ENCODE peak calls at places on chromosomes 13 and 19, in five cellular contexts. E is stimulated activated CD4-positive, alpha-beta T cell treated with anti-CD3 and anti-CD28 coated beads, TNF-alpha, amount 100 ng/mL, for 1 hour; N is CD8-positive, alpha-beta memory T cell; I is NCI-H69; X is neural crest cell. F is an unnamed sample.

GRCh38 chr13:84127597-84128128 is 245.4 kb upstream of the SLITRK1 start:
- DNase-seq in N (no peak), E (no peak), X (no peak), I (no peak), F (no peak)

GRCh38 chr13:35888327-35888940 is 242.7 kb downstream of the DCLK1 start:
- DNase-seq in X (no peak), I (peak; percentile 93), N (no peak), E (no peak), F (peak; percentile 55)

GRCh38 chr19:15469513-15470297 is 5.4 kb upstream of the RASAL3 start:
- DNase-seq in I (no peak), N (no peak), E (no peak), X (no peak), F (no peak)

GRCh38 chr19:17777840-17778620 is 16.9 kb upstream of the B3GNT3 start:
- DNase-seq in X (peak; percentile 50), N (no peak), E (no peak), I (peak; percentile 58), F (peak; percentile 85)

GRCh38 chr13:67080351-67080750 is 149.8 kb downstream of the PCDH9 start:
- DNase-seq in E (no peak), N (no peak), I (no peak), X (no peak), F (no peak)

GRCh38 chr13:67267136-67267535 is 37.0 kb upstream of the PCDH9 start:
- DNase-seq in N (no peak), X (no peak), I (no peak), E (no peak), F (no peak)

GRCh38 chr19:16285769-16286564 is 38.7 kb upstream of the KLF2 start:
- DNase-seq in I (peak; percentile 94), N (peak; percentile 38), X (no peak), E (no peak), F (no peak)

GRCh38 chr19:48329167-48329891 is 4.0 kb downstream of the EMP3 start:
- DNase-seq in X (no peak), E (no peak), I (peak; percentile 67), N (peak; percentile 46), F (no peak)

GRCh38 chr19:58434217-58434616 is 5.7 kb downstream of the ZNF132 start:
- DNase-seq in X (no peak), N (no peak), E (no peak), I (no peak), F (no peak)

GRCh38 chr19:46975918-46976782 is 43.5 kb upstream of the NPAS1 start:
- DNase-seq in X (no peak), N (no peak), E (no peak), I (peak; percentile 89), F (peak; percentile 53)

GRCh38 chr13:96575423-96576320 is 418.6 kb downstream of the OXGR1 start:
- DNase-seq in X (no peak), E (no peak), I (no peak), N (no peak), F (no peak)

GRCh38 chr19:2691951-2692350 is 10.5 kb downstream of the GNG7 start:
- DNase-seq in X (no peak), I (no peak), N (no peak), E (no peak), F (no peak)

GRCh38 chr13:51772781-51773180 is 31.2 kb downstream of the DHRS12 start:
- DNase-seq in E (no peak), N (no peak), X (no peak), I (no peak), F (no peak)

GRCh38 chr13:112957295-112957677 is 11.7 kb upstream of the MCF2L start:
- DNase-seq in I (no peak), E (no peak), N (no peak), X (no peak), F (no peak)

GRCh38 chr19:12237143-12237839 is 57.4 kb downstream of the ZNF44 start:
- DNase-seq in E (no peak), X (no peak), N (no peak), I (no peak), F (no peak)

GRCh38 chr13:69970521-69970920 is 137.1 kb upstream of the ATXN8OS start:
- DNase-seq in X (no peak), E (no peak), I (no peak), N (no peak), F (no peak)

GRCh38 chr19:6766357-6767080 is 716 bp downstream of the SH2D3A start:
- DNase-seq in X (no peak), E (no peak), I (no peak), N (no peak), F (no peak)

GRCh38 chr13:48304132-48304876 is 753 bp downstream of the RB1 start:
- DNase-seq in X (peak; percentile 9), E (no peak), I (peak; percentile 36), N (peak; percentile 52), F (peak; percentile 39)

GRCh38 chr13:109465151-109465550 is 321.2 kb downstream of the IRS2 start:
- DNase-seq in N (no peak), X (no peak), I (no peak), E (no peak), F (no peak)

GRCh38 chr19:55027472-55028337 is 10.4 kb downstream of the GP6 start:
- DNase-seq in I (peak; percentile 83), N (no peak), E (no peak), X (no peak), F (no peak)

GRCh38 chr13:44920013-44920412 is 69.3 kb downstream of the NUFIP1 start:
- DNase-seq in E (no peak), N (no peak), X (no peak), I (peak; percentile 5), F (no peak)

GRCh38 chr13:25977216-25977615 is 74.6 kb downstream of the SHISA2 start:
- DNase-seq in I (peak; percentile 28), N (no peak), X (no peak), E (no peak), F (no peak)

GRCh38 chr13:39353988-39354387 is 249.0 kb downstream of the LHFPL6 start:
- DNase-seq in N (no peak), X (no peak), I (no peak), E (no peak), F (no peak)

GRCh38 chr19:2240881-2241760 is 4.5 kb downstream of the SF3A2 start:
- DNase-seq in N (no peak), X (no peak), E (no peak), I (no peak), F (no peak)

GRCh38 chr19:22286151-22286810 is at the start of gene ZNF729:
- DNase-seq in E (no peak), N (no peak), I (no peak), X (no peak), F (no peak)

GRCh38 chr19:41595258-41595889 is 19.4 kb downstream of the CEACAM21 start:
- DNase-seq in E (peak; percentile 32), N (peak; percentile 65), X (peak; percentile 19), I (peak; percentile 91), F (peak; percentile 57)

GRCh38 chr13:109706015-109706715 is 80.2 kb downstream of the IRS2 start:
- DNase-seq in I (no peak), X (no peak), E (no peak), N (no peak), F (no peak)

GRCh38 chr19:43798546-43799409 is 3.5 kb downstream of the LYPD5 start:
- DNase-seq in E (no peak), X (no peak), I (peak; percentile 97), N (no peak), F (no peak)

GRCh38 chr13:43522788-43523187 is 264.0 kb downstream of the ENOX1 start:
- DNase-seq in X (no peak), I (no peak), N (no peak), E (no peak), F (no peak)

GRCh38 chr19:10625762-10626138 is 397 bp downstream of the SLC44A2 start:
- DNase-seq in N (no peak), E (no peak), X (no peak), I (no peak), F (no peak)